ENCODE peak calls at places on chromosomes 5 and 9, in six cellular contexts. One of them, this sample, is unnamed.

GRCh38 chr9:88533951-88534455 is 975 bp upstream of the NXNL2 start:
- DNase-seq in HepG2: no peak
- DNase-seq in HCT116: no peak
- DNase-seq in H1: no peak
- DNase-seq in GM12878: no peak
- DNase-seq in K562: peak; percentile 30
- DNase-seq in this sample: peak; percentile 36

GRCh38 chr5:138666226-138666742 is 86.9 kb upstream of the CTNNA1 start:
- DNase-seq in HepG2: no peak
- DNase-seq in HCT116: no peak
- DNase-seq in H1: no peak
- DNase-seq in GM12878: no peak
- DNase-seq in K562: no peak
- DNase-seq in this sample: no peak

GRCh38 chr5:137751869-137752491 is 2.2 kb downstream of the HNRNPA0 start:
- DNase-seq in HepG2: peak; percentile 73
- DNase-seq in HCT116: peak; percentile 64
- DNase-seq in H1: no peak
- DNase-seq in GM12878: no peak
- DNase-seq in K562: peak; percentile 66
- DNase-seq in this sample: no peak

GRCh38 chr5:1246711-1247431 is 21.7 kb downstream of the SLC6A18 start:
- DNase-seq in HepG2: peak; percentile 45
- DNase-seq in HCT116: no peak
- DNase-seq in H1: peak; percentile 33
- DNase-seq in GM12878: no peak
- DNase-seq in K562: peak; percentile 65
- DNase-seq in this sample: peak; percentile 33

GRCh38 chr5:154193636-154194035 is 3.1 kb downstream of the GALNT10 start:
- DNase-seq in HepG2: no peak
- DNase-seq in HCT116: no peak
- DNase-seq in H1: no peak
- DNase-seq in GM12878: no peak
- DNase-seq in K562: no peak
- DNase-seq in this sample: no peak

GRCh38 chr9:41229408-41230401 is 40.6 kb upstream of the ZNG1F start:
- DNase-seq in HepG2: peak; percentile 6
- DNase-seq in HCT116: no peak
- DNase-seq in H1: no peak
- DNase-seq in GM12878: peak; percentile 24
- DNase-seq in K562: no peak
- DNase-seq in this sample: no peak

GRCh38 chr9:130962418-130963316 is 23.6 kb upstream of the FIBCD1 start:
- DNase-seq in HepG2: no peak
- DNase-seq in HCT116: peak; percentile 79
- DNase-seq in H1: no peak
- DNase-seq in GM12878: no peak
- DNase-seq in K562: peak; percentile 40
- DNase-seq in this sample: no peak

GRCh38 chr5:123150089-123150488 is 61.0 kb downstream of the PRDM6 start:
- DNase-seq in HepG2: no peak
- DNase-seq in HCT116: no peak
- DNase-seq in H1: no peak
- DNase-seq in GM12878: no peak
- DNase-seq in K562: no peak
- DNase-seq in this sample: no peak

GRCh38 chr5:30918171-30918570 is 275.3 kb upstream of the CDH6 start:
- DNase-seq in HepG2: no peak
- DNase-seq in HCT116: no peak
- DNase-seq in H1: no peak
- DNase-seq in GM12878: no peak
- DNase-seq in K562: no peak
- DNase-seq in this sample: no peak

GRCh38 chr9:132957805-132958204 is 13.4 kb upstream of the TSC1 start:
- DNase-seq in HepG2: no peak
- DNase-seq in HCT116: no peak
- DNase-seq in H1: no peak
- DNase-seq in GM12878: no peak
- DNase-seq in K562: no peak
- DNase-seq in this sample: no peak

DNA sequence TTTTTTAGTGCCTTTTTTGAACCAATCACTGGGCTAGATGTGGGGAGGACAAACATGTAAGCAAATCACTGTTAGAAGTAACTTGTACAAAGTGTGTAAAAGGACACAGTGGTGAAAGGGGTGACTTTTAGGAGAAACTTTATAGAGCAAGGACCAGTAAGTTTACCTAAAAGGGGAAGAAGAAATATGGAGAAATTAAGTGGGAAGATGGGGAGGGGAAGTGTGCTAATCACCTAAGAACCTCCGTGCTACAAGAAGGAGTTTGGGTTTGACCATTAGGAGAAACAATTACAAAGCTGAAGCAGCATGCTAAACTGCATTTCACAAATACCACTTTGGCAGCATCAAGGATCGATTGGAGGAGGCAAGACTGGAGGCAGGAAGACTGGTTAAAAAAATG is 17.3 kb downstream of the ITGA1 start:
- DNase-seq in HepG2: no peak
- DNase-seq in HCT116: no peak
- DNase-seq in H1: no peak
- DNase-seq in GM12878: no peak
- DNase-seq in K562: no peak
- DNase-seq in this sample: no peak
- H3K4me3 ChIP-seq in HepG2: no peak overlapping the region
- H3K4me3 ChIP-seq in HCT116: no peak overlapping the region
- H3K4me3 ChIP-seq in H1: no peak overlapping the region
- H3K4me3 ChIP-seq in GM12878: no peak overlapping the region
- H3K4me3 ChIP-seq in K562: no peak overlapping the region
- H3K4me3 ChIP-seq in this sample: no peak overlapping the region

GRCh38 chr5:124512236-124512635 is 234.2 kb downstream of the ZNF608 start:
- DNase-seq in HepG2: no peak
- DNase-seq in HCT116: no peak
- DNase-seq in H1: no peak
- DNase-seq in GM12878: no peak
- DNase-seq in K562: no peak
- DNase-seq in this sample: no peak

GRCh38 chr5:124513216-124513615 is 233.2 kb downstream of the ZNF608 start:
- DNase-seq in HepG2: no peak
- DNase-seq in HCT116: no peak
- DNase-seq in H1: no peak
- DNase-seq in GM12878: no peak
- DNase-seq in K562: no peak
- DNase-seq in this sample: no peak

GRCh38 chr5:124516567-124516966 is 229.9 kb downstream of the ZNF608 start:
- DNase-seq in HepG2: no peak
- DNase-seq in HCT116: no peak
- DNase-seq in H1: no peak
- DNase-seq in GM12878: no peak
- DNase-seq in K562: no peak
- DNase-seq in this sample: no peak

GRCh38 chr5:124514966-124515365 is 231.5 kb downstream of the ZNF608 start:
- DNase-seq in HepG2: no peak
- DNase-seq in HCT116: no peak
- DNase-seq in H1: no peak
- DNase-seq in GM12878: no peak
- DNase-seq in K562: no peak
- DNase-seq in this sample: no peak

GRCh38 chr5:124515494-124516222 is 230.8 kb downstream of the ZNF608 start:
- DNase-seq in HepG2: no peak
- DNase-seq in HCT116: no peak
- DNase-seq in H1: no peak
- DNase-seq in GM12878: no peak
- DNase-seq in K562: no peak
- DNase-seq in this sample: no peak
- TF ChIP-seq YY1 in HepG2: no peak
- TF ChIP-seq YY1 in HCT116: no peak
- TF ChIP-seq YY1 in H1: no peak
- TF ChIP-seq YY1 in GM12878: no peak
- TF ChIP-seq YY1 in K562: no peak
- TF ChIP-seq YY1 in this sample: no peak

GRCh38 chr5:39376293-39376714 is 12.0 kb upstream of the C9 start:
- DNase-seq in HepG2: peak; percentile 57
- DNase-seq in HCT116: peak; percentile 22
- DNase-seq in H1: no peak
- DNase-seq in GM12878: no peak
- DNase-seq in K562: peak; percentile 77
- DNase-seq in this sample: peak; percentile 40
- TF ChIP-seq ZNF274 in HepG2: no peak
- TF ChIP-seq ZNF274 in HCT116: no peak
- TF ChIP-seq ZNF274 in H1: no peak
- TF ChIP-seq ZNF274 in GM12878: no peak
- TF ChIP-seq ZNF274 in K562: no peak
- TF ChIP-seq ZNF274 in this sample: no peak

GRCh38 chr5:178230879-178231735 is 1.5 kb downstream of the PHYKPL start:
- DNase-seq in HepG2: no peak
- DNase-seq in HCT116: no peak
- DNase-seq in H1: no peak
- DNase-seq in GM12878: no peak
- DNase-seq in K562: no peak
- DNase-seq in this sample: no peak

GRCh38 chr5:178234121-178234752 is 1.6 kb upstream of the PHYKPL start:
- DNase-seq in HepG2: no peak
- DNase-seq in HCT116: no peak
- DNase-seq in H1: no peak
- DNase-seq in GM12878: no peak
- DNase-seq in K562: no peak
- DNase-seq in this sample: no peak

GRCh38 chr5:178232124-178232919 is at the start of gene PHYKPL:
- DNase-seq in HepG2: peak; percentile 36
- DNase-seq in HCT116: peak; percentile 44
- DNase-seq in H1: no peak
- DNase-seq in GM12878: no peak
- DNase-seq in K562: peak; percentile 77
- DNase-seq in this sample: no peak

GRCh38 chr5:178231736-178232123 is 872 bp downstream of the PHYKPL start:
- DNase-seq in HepG2: no peak
- DNase-seq in HCT116: no peak
- DNase-seq in H1: no peak
- DNase-seq in GM12878: no peak
- DNase-seq in K562: no peak
- DNase-seq in this sample: no peak

DNA sequence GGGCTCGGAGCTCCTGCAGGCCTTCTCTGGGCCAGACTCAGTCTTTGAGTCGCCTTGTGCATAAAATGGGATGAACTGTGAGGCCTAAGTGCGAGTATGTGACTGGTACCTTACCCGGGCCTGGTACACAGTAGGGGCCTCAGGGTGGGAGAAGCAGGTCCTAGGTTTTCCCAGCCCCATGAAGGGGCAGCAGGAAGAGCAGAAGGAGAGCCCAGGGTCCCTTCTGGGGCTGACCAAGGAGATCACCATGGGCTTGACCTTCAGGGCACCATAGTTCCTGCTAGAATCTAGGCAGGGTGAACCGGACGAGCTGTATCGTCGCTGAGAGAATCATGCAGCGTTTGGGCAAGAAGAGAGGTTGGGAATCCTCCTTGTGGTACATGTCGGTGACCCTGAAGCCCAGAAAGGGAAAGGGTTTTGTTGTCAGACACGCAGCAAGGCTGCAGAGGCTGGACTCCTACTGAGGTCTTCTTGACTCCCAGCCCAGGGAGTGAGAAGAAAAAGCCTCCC is 373 bp upstream of the PHYKPL start:
- DNase-seq in HepG2: no peak
- DNase-seq in HCT116: no peak
- DNase-seq in H1: no peak
- DNase-seq in GM12878: no peak
- DNase-seq in K562: no peak
- DNase-seq in this sample: no peak
- H3K4me3 ChIP-seq in HepG2: peak overlapping the region; percentile 87
- H3K4me3 ChIP-seq in HCT116: peak overlapping the region; percentile 99
- H3K4me3 ChIP-seq in H1: peak overlapping the region; percentile 58
- H3K4me3 ChIP-seq in GM12878: peak overlapping the region; percentile 93
- H3K4me3 ChIP-seq in K562: peak overlapping the region; percentile 93
- H3K4me3 ChIP-seq in this sample: peak overlapping the region; percentile 80